ENCODE peak calls at places on chromosomes 2 and 18, in nine cellular contexts. T is cardiac muscle cell; A is kidney; O is left lung; K is dorsolateral prefrontal cortex; W is naive thymus-derived CD4-positive, alpha-beta T cell; Z is left ventricle myocardium inferior; D is OCI-LY7; S is small intestine. R is an unnamed sample.

GRCh38 chr2:10377052-10377746 is 70.9 kb downstream of the ODC1 start:
- DNase-seq in W (no peak), O (no peak), D (no peak), S (no peak), K (no peak), A (peak; percentile 59), T (no peak), Z (no peak), R (no peak)

GRCh38 chr18:79531386-79531785 is 135.7 kb downstream of the NFATC1 start:
- DNase-seq in O (peak; percentile 9), T (no peak), K (peak; percentile 15), Z (no peak), S (no peak), A (peak; percentile 48), D (no peak), W (no peak), R (no peak)

GRCh38 chr2:8103085-8103708 is 578.7 kb upstream of the ID2 start:
- DNase-seq in S (peak; percentile 94), K (no peak), T (no peak), O (no peak), D (no peak), Z (no peak), W (no peak), A (no peak), R (no peak)

GRCh38 chr2:96887419-96888081 is 17.7 kb upstream of the SEMA4C start:
- DNase-seq in W (no peak), S (no peak), D (no peak), Z (peak; percentile 46), O (no peak), T (peak; percentile 39), K (no peak), A (peak; percentile 75), R (no peak)

GRCh38 chr18:7116001-7116831 is 1.4 kb downstream of the LAMA1 start:
- DNase-seq in Z (no peak), D (no peak), K (no peak), A (no peak), O (no peak), W (no peak), T (peak; percentile 60), S (no peak), R (no peak)

GRCh38 chr18:37467002-37467401 is 98.6 kb downstream of the CELF4 start:
- DNase-seq in A (no peak), D (no peak), O (no peak), S (no peak), K (no peak), Z (no peak), W (no peak), T (no peak), R (no peak)

GRCh38 chr2:230358305-230358704 is 31.3 kb downstream of the SP140L start:
- DNase-seq in Z (no peak), K (no peak), S (no peak), T (no peak), O (no peak), A (no peak), W (no peak), D (no peak), R (no peak)

GRCh38 chr2:216556202-216556601 is 57.6 kb downstream of the RPL37A start:
- DNase-seq in D (no peak), T (no peak), A (no peak), W (no peak), O (no peak), Z (no peak), S (no peak), K (no peak), R (no peak)

GRCh38 chr2:241269707-241270520 is 45.6 kb downstream of the HDLBP start:
- DNase-seq in K (no peak), Z (no peak), D (no peak), T (no peak), W (no peak), O (peak; percentile 56), S (no peak), A (no peak), R (no peak)

GRCh38 chr2:167637726-167638125 is 609.7 kb downstream of the STK39 start:
- DNase-seq in Z (no peak), D (no peak), W (no peak), K (no peak), T (no peak), S (no peak), A (no peak), O (no peak), R (no peak)

GRCh38 chr18:10094608-10095137 is 180.9 kb downstream of the VAPA start:
- DNase-seq in O (no peak), Z (no peak), S (no peak), K (no peak), W (no peak), A (no peak), D (no peak), T (no peak), R (no peak)

GRCh38 chr2:3667151-3667631 is 9.2 kb downstream of the ALLC start:
- DNase-seq in D (no peak), Z (no peak), K (no peak), O (no peak), A (no peak), S (no peak), W (no peak), T (no peak), R (no peak)

GRCh38 chr18:49672853-49673252 is 111.0 kb downstream of the LIPG start:
- DNase-seq in S (no peak), W (no peak), Z (no peak), D (no peak), A (no peak), K (no peak), T (no peak), O (no peak), R (no peak)
- H3K27ac ChIP-seq in S (no peak overlapping the region), W (no peak overlapping the region), Z (no peak overlapping the region), D (no peak overlapping the region), A (no peak overlapping the region), K (no peak overlapping the region), T (peak overlapping the region; percentile 34), O (no peak overlapping the region), R (no peak overlapping the region)

DNA sequence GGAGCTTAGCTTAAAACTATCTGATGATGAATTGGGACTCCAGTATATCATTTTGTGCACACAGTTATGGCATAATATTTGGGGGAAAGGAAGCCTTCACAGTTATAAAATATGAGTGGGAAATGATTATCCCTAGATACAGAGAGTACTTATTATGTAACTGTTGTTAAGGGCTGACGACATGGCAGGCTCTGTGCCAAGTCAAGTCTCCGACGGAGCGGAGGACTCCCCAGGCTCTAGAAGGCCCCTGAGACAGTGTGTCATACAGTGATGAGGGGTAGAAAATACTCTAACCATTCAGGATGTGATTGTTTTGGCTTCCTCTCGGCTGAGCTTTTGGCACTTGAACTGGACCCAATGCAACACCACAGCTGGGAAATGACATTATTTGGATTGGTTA is 211.8 kb downstream of the SLC8A1 start:
- DNase-seq in T (no peak), K (no peak), W (no peak), Z (peak; percentile 86), A (peak; percentile 92), S (peak; percentile 20), O (peak; percentile 69), D (no peak), R (no peak)
- H3K27ac ChIP-seq in T (peak overlapping the region; percentile 58), K (peak overlapping the region; percentile 38), W (no peak overlapping the region), Z (peak overlapping the region; percentile 74), A (peak overlapping the region; percentile 20), S (peak overlapping the region; percentile 60), O (peak overlapping the region; percentile 23), D (no peak overlapping the region), R (no peak overlapping the region)

GRCh38 chr2:170350929-170351826 is 173.2 kb downstream of the MYO3B start:
- DNase-seq in T (no peak), O (no peak), W (no peak), Z (no peak), A (no peak), K (no peak), S (no peak), D (peak; percentile 74), R (no peak)

GRCh38 chr2:170359466-170359865 is 181.5 kb downstream of the MYO3B start:
- DNase-seq in D (no peak), Z (no peak), O (no peak), K (no peak), T (no peak), A (no peak), S (no peak), W (no peak), R (no peak)

GRCh38 chr2:170354855-170355649 is 177.1 kb downstream of the MYO3B start:
- DNase-seq in S (no peak), Z (no peak), O (no peak), K (no peak), W (peak; percentile 21), D (peak; percentile 51), A (no peak), T (no peak), R (no peak)

GRCh38 chr2:170354409-170354808 is 176.5 kb downstream of the MYO3B start:
- DNase-seq in D (no peak), K (no peak), S (no peak), Z (no peak), A (no peak), T (no peak), O (no peak), W (no peak), R (no peak)
- H3K27ac ChIP-seq in D (peak overlapping the region; percentile 46), K (no peak overlapping the region), S (no peak overlapping the region), Z (no peak overlapping the region), A (no peak overlapping the region), T (no peak overlapping the region), O (no peak overlapping the region), W (no peak overlapping the region), R (peak overlapping the region; percentile 67)

GRCh38 chr2:162197095-162197825 is 45.2 kb upstream of the GCG start:
- DNase-seq in W (no peak), D (no peak), A (no peak), T (no peak), Z (no peak), S (no peak), O (no peak), K (no peak), R (no peak)
- H3K27ac ChIP-seq in W (no peak overlapping the region), D (no peak overlapping the region), A (no peak overlapping the region), T (no peak overlapping the region), Z (no peak overlapping the region), S (no peak overlapping the region), O (no peak overlapping the region), K (peak overlapping the region; percentile 73), R (peak overlapping the region; percentile 77)

GRCh38 chr2:46982356-46983064 is 66.9 kb upstream of the MCFD2 start:
- DNase-seq in S (no peak), A (no peak), W (no peak), O (no peak), Z (no peak), D (peak; percentile 48), T (no peak), K (no peak), R (no peak)

GRCh38 chr2:46983065-46983801 is 67.6 kb upstream of the MCFD2 start:
- DNase-seq in A (no peak), Z (peak; percentile 32), W (no peak), O (peak; percentile 69), K (no peak), S (no peak), T (no peak), D (peak; percentile 94), R (no peak)

GRCh38 chr2:46985512-46985911 is 69.9 kb upstream of the MCFD2 start:
- DNase-seq in S (peak; percentile 44), A (no peak), O (no peak), D (no peak), W (no peak), K (no peak), T (no peak), Z (no peak), R (no peak)

GRCh38 chr2:46984642-46985476 is 69.3 kb upstream of the MCFD2 start:
- DNase-seq in T (no peak), O (peak; percentile 88), A (peak; percentile 88), S (no peak), D (peak; percentile 72), K (no peak), Z (peak; percentile 63), W (no peak), R (no peak)

GRCh38 chr2:46984034-46984433 is 68.4 kb upstream of the MCFD2 start:
- DNase-seq in Z (no peak), A (no peak), O (no peak), T (no peak), S (no peak), W (no peak), K (no peak), D (peak; percentile 96), R (no peak)
- H3K27ac ChIP-seq in Z (peak overlapping the region; percentile 90), A (no peak overlapping the region), O (peak overlapping the region; percentile 87), T (no peak overlapping the region), S (peak overlapping the region; percentile 82), W (peak overlapping the region; percentile 18), K (peak overlapping the region; percentile 99), D (peak overlapping the region; percentile 99), R (peak overlapping the region; percentile 98)